ENCODE peak calls at places on chromosome 12, in nine cellular contexts. X, M, U, F, C, G, O, W and B are unnamed samples.

GRCh38 chr12:13044859-13045384 is 741 bp downstream of the FAM234B start:
- DNase-seq in X (no peak), M (no peak), U (peak; percentile 32), F (no peak), C (no peak), G (no peak), O (no peak), W (no peak), B (no peak)

GRCh38 chr12:116137318-116137717 is 140.2 kb downstream of the MED13L start:
- DNase-seq in X (no peak), M (no peak), U (no peak), F (no peak), C (no peak), G (no peak), O (no peak), W (no peak), B (no peak)

GRCh38 chr12:72368298-72368697 is 96.1 kb downstream of the TRHDE start:
- DNase-seq in X (no peak), M (no peak), U (no peak), F (no peak), C (no peak), G (no peak), O (no peak), W (no peak), B (no peak)

GRCh38 chr12:2052861-2053674 is at the start of gene CACNA1C:
- DNase-seq in X (peak; percentile 29), M (no peak), U (peak; percentile 60), F (no peak), C (no peak), G (peak; percentile 32), O (no peak), W (no peak), B (peak; percentile 61)

GRCh38 chr12:46915082-46915481 is 89.3 kb upstream of the SLC38A4 start:
- DNase-seq in X (no peak), M (no peak), U (peak; percentile 72), F (no peak), C (no peak), G (no peak), O (peak; percentile 67), W (no peak), B (peak; percentile 64)

GRCh38 chr12:109144224-109144623 is 27.8 kb downstream of the ACACB start:
- DNase-seq in X (no peak), M (no peak), U (no peak), F (no peak), C (no peak), G (no peak), O (no peak), W (no peak), B (no peak)

GRCh38 chr12:78146365-78146772 is 315.7 kb downstream of the NAV3 start:
- DNase-seq in X (peak; percentile 33), M (no peak), U (peak; percentile 70), F (no peak), C (no peak), G (no peak), O (peak; percentile 49), W (no peak), B (peak; percentile 60)

GRCh38 chr12:97924122-97924521 is 461.5 kb downstream of the RMST start:
- DNase-seq in X (no peak), M (no peak), U (no peak), F (no peak), C (no peak), G (no peak), O (no peak), W (no peak), B (no peak)

GRCh38 chr12:128813883-128814282 is 9.9 kb downstream of the SLC15A4 start:
- DNase-seq in X (no peak), M (no peak), U (no peak), F (no peak), C (no peak), G (no peak), O (no peak), W (no peak), B (no peak)